ENCODE peak calls at places on chromosomes 11 and 22, in five cellular contexts. Q, O, I, M and V are unnamed samples.

GRCh38 chr11:37322333-37323194 is 724.5 kb upstream of the RAG2 start:
- DNase-seq in Q (no peak), O (no peak), I (no peak), M (no peak), V (no peak)

GRCh38 chr11:96342131-96342970 is 644 bp downstream of the MAML2 start:
- DNase-seq in Q (no peak), O (no peak), I (peak), M (no peak), V (no peak)

GRCh38 chr11:70299636-70300035 is 29.1 kb downstream of the PPFIA1 start:
- DNase-seq in Q (no peak), O (no peak), I (no peak), M (no peak), V (no peak)

GRCh38 chr11:72719144-72719543 is 33.1 kb downstream of the ARAP1 start:
- DNase-seq in Q (no peak), O (no peak), I (no peak), M (no peak), V (no peak)

GRCh38 chr11:34427171-34427805 is 11.4 kb upstream of the CAT start:
- DNase-seq in Q (no peak), O (peak), I (peak), M (peak), V (peak)

GRCh38 chr11:47904808-47905207 is 56.7 kb upstream of the NUP160 start:
- DNase-seq in Q (no peak), O (no peak), I (no peak), M (no peak), V (no peak)

GRCh38 chr11:19087658-19088057 is 27.1 kb upstream of the MRGPRX2 start:
- DNase-seq in Q (no peak), O (no peak), I (peak), M (no peak), V (peak)

GRCh38 chr22:21816787-21817496 is 50.5 kb downstream of the MAPK1 start:
- DNase-seq in Q (no peak), O (peak), I (peak), M (peak), V (peak)

GRCh38 chr22:32024791-32025190 is 18.3 kb upstream of the SLC5A1 start:
- DNase-seq in Q (no peak), O (no peak), I (peak), M (no peak), V (no peak)

GRCh38 chr22:44718418-44718817 is 16.4 kb downstream of the PRR5 start:
- DNase-seq in Q (no peak), O (no peak), I (no peak), M (no peak), V (no peak)

GRCh38 chr22:20567371-20567847 is 60.0 kb downstream of the MED15 start:
- DNase-seq in Q (no peak), O (no peak), I (peak), M (no peak), V (no peak)

GRCh38 chr11:27141576-27141975 is 101.0 kb downstream of the BBOX1 start:
- DNase-seq in Q (no peak), O (no peak), I (no peak), M (no peak), V (no peak)

GRCh38 chr11:128776434-128777284 is 82.8 kb downstream of the FLI1 start:
- DNase-seq in Q (no peak), O (peak), I (no peak), M (no peak), V (no peak)

GRCh38 chr22:32814289-32814865 is 12.9 kb downstream of the TIMP3 start:
- DNase-seq in Q (no peak), O (no peak), I (no peak), M (no peak), V (no peak)

GRCh38 chr11:120339394-120339890 is 3.2 kb downstream of the ARHGEF12 start:
- DNase-seq in Q (no peak), O (peak), I (peak), M (no peak), V (no peak)

GRCh38 chr11:78339483-78339882 is 78.1 kb downstream of the GAB2 start:
- DNase-seq in Q (no peak), O (no peak), I (no peak), M (no peak), V (no peak)

GRCh38 chr11:75311858-75312288 is 39.6 kb downstream of the ARRB1 start:
- DNase-seq in Q (no peak), O (peak), I (peak), M (no peak), V (no peak)

GRCh38 chr11:8871283-8871775 is 39.7 kb upstream of the AKIP1 start:
- DNase-seq in Q (no peak), O (peak), I (peak), M (peak), V (peak)

GRCh38 chr22:49367016-49367697 is 460.5 kb downstream of the BRD1 start:
- DNase-seq in Q (no peak), O (no peak), I (peak), M (no peak), V (peak)

GRCh38 chr11:134470238-134470637 is 58.2 kb upstream of the B3GAT1 start:
- DNase-seq in Q (no peak), O (no peak), I (no peak), M (no peak), V (no peak)

GRCh38 chr11:5922749-5923426 is 19.2 kb upstream of the OR56A3 start:
- DNase-seq in Q (no peak), O (peak), I (no peak), M (no peak), V (peak)

GRCh38 chr11:45092901-45093760 is 53.3 kb upstream of the PRDM11 start:
- DNase-seq in Q (no peak), O (no peak), I (no peak), M (no peak), V (no peak)